ENCODE peak calls at places on chromosomes 6 and 20, in five cellular contexts. G, W, S, M and J are unnamed samples.

GRCh38 chr6:132734694-132735236 is 20.9 kb upstream of the VNN1 start:
- DNase-seq in G (peak), W (no peak), S (no peak), M (peak), J (peak)

GRCh38 chr6:112010328-112010727 is 43.6 kb upstream of the CCN6 start:
- DNase-seq in G (no peak), W (no peak), S (no peak), M (no peak), J (no peak)

GRCh38 chr6:34146801-34147592 is 1.1 kb upstream of the GRM4 start:
- DNase-seq in G (no peak), W (no peak), S (no peak), M (no peak), J (no peak)

GRCh38 chr20:8901237-8902025 is 167.5 kb upstream of the PLCB4 start:
- DNase-seq in G (no peak), W (no peak), S (no peak), M (no peak), J (peak)

GRCh38 chr6:141105481-141105880 is 1027.2 kb upstream of the GJE1 start:
- DNase-seq in G (no peak), W (no peak), S (no peak), M (no peak), J (no peak)

GRCh38 chr6:1082040-1082935 is 229.6 kb upstream of the FOXQ1 start:
- DNase-seq in G (no peak), W (no peak), S (no peak), M (peak), J (no peak)

GRCh38 chr20:62615750-62616251 is 26.5 kb upstream of the SLCO4A1 start:
- DNase-seq in G (no peak), W (no peak), S (no peak), M (no peak), J (no peak)

GRCh38 chr6:30979076-30979475 is 4.4 kb upstream of the MUC21 start:
- DNase-seq in G (no peak), W (no peak), S (no peak), M (no peak), J (no peak)

GRCh38 chr20:41316602-41317535 is 662 bp downstream of the ZHX3 start:
- DNase-seq in G (peak), W (peak), S (peak), M (peak), J (peak)

GRCh38 chr6:146357578-146358340 is 185.9 kb upstream of the RAB32 start:
- DNase-seq in G (no peak), W (no peak), S (no peak), M (no peak), J (peak)

GRCh38 chr20:24955045-24955444 is 6.0 kb downstream of the CST7 start:
- DNase-seq in G (no peak), W (no peak), S (no peak), M (no peak), J (no peak)

GRCh38 chr6:30547454-30547853 is 8.8 kb downstream of the GNL1 start:
- DNase-seq in G (no peak), W (no peak), S (no peak), M (no peak), J (no peak)

GRCh38 chr6:130740308-130740707 is 86.9 kb upstream of the SMLR1 start:
- DNase-seq in G (no peak), W (no peak), S (no peak), M (no peak), J (no peak)

GRCh38 chr20:48721324-48722001 is 106.3 kb downstream of the PREX1 start:
- DNase-seq in G (no peak), W (no peak), S (no peak), M (no peak), J (no peak)